ENCODE peak calls at places on chromosome X, in seven cellular contexts. K is CD8-positive, alpha-beta T cell; S is lung; R is Caco-2; V is type B pancreatic cell; I is AG04450; H is endothelial cell. M is an unnamed sample.

GRCh38 chrX:124433186-124433585 is 86.8 kb downstream of the SH2D1A start:
- DNase-seq in I (no peak), K (no peak), R (no peak), H (no peak), V (no peak), S (no peak), M (no peak)

GRCh38 chrX:34918091-34918736 is 24.4 kb upstream of the FAM47B start:
- DNase-seq in K (no peak), S (no peak), R (no peak), V (no peak), H (no peak), I (peak), M (no peak)

GRCh38 chrX:108453841-108454240 is 14.2 kb downstream of the COL4A5 start:
- DNase-seq in I (no peak), R (no peak), V (no peak), S (no peak), K (no peak), H (no peak), M (no peak)

GRCh38 chrX:113551919-113552318 is 711.3 kb upstream of the AMOT start:
- DNase-seq in K (no peak), S (no peak), I (no peak), H (no peak), R (no peak), V (no peak), M (no peak)

GRCh38 chrX:13256562-13256961 is 63.3 kb downstream of the ATXN3L start:
- DNase-seq in H (no peak), K (no peak), R (no peak), V (no peak), I (no peak), S (no peak), M (no peak)

GRCh38 chrX:43655151-43655676 is 885 bp upstream of the MAOA start:
- DNase-seq in H (peak), I (no peak), K (peak), R (peak), V (no peak), S (peak), M (no peak)

GRCh38 chrX:69285401-69285871 is 120.2 kb upstream of the PJA1 start:
- DNase-seq in I (no peak), H (no peak), K (no peak), R (no peak), S (no peak), V (no peak), M (no peak)

GRCh38 chrX:54246866-54247265 is 63.8 kb upstream of the FAM120C start:
- DNase-seq in K (no peak), H (no peak), R (no peak), I (no peak), S (no peak), V (no peak), M (no peak)

GRCh38 chrX:68438575-68438974 is 5.3 kb upstream of the OPHN1 start:
- DNase-seq in V (no peak), H (no peak), I (no peak), S (peak), R (no peak), K (no peak), M (no peak)

GRCh38 chrX:74923942-74924448 is 1.3 kb downstream of the NEXMIF start:
- DNase-seq in H (peak), K (no peak), I (no peak), V (no peak), S (no peak), R (no peak), M (no peak)

GRCh38 chrX:132532955-132533354 is 44.1 kb upstream of the MBNL3 start:
- DNase-seq in R (no peak), H (no peak), S (no peak), V (no peak), K (no peak), I (no peak), M (no peak)

GRCh38 chrX:53281321-53281822 is at the start of gene IQSEC2:
- DNase-seq in V (no peak), R (peak), K (no peak), H (peak), I (peak), S (peak), M (peak)

GRCh38 chrX:22378296-22378695 is 105.6 kb downstream of the CBLL2 start:
- DNase-seq in R (no peak), H (no peak), K (no peak), S (no peak), I (no peak), V (no peak), M (no peak)

GRCh38 chrX:43655961-43656494 is at the start of gene MAOA:
- DNase-seq in H (peak), K (peak), I (no peak), R (no peak), S (peak), V (no peak), M (no peak)

GRCh38 chrX:18146954-18147353 is 73.7 kb downstream of the BEND2 start:
- DNase-seq in R (peak), I (no peak), V (no peak), H (peak), K (no peak), S (no peak), M (no peak)

GRCh38 chrX:24676403-24677024 is 17.2 kb upstream of the POLA1 start:
- DNase-seq in S (no peak), K (no peak), I (no peak), V (no peak), H (no peak), R (peak), M (no peak)

GRCh38 chrX:53166103-53166502 is 58.9 kb downstream of the KDM5C start:
- DNase-seq in S (no peak), I (no peak), K (no peak), R (no peak), H (no peak), V (no peak), M (no peak)

GRCh38 chrX:130086414-130087207 is 23.7 kb downstream of the ELF4 start:
- DNase-seq in R (no peak), I (no peak), H (no peak), K (peak), S (no peak), V (no peak), M (no peak)

GRCh38 chrX:153816821-153817220 is 13.5 kb downstream of the PDZD4 start:
- DNase-seq in V (no peak), K (peak), H (no peak), S (no peak), R (no peak), I (no peak), M (no peak)

GRCh38 chrX:40012800-40013682 is 84.7 kb downstream of the BCOR start:
- DNase-seq in H (peak), R (peak), S (peak), V (peak), K (no peak), I (no peak), M (no peak)

GRCh38 chrX:74220277-74220676 is 83.7 kb upstream of the ZCCHC13 start:
- DNase-seq in V (no peak), H (no peak), S (no peak), R (no peak), K (no peak), I (no peak), M (no peak)

GRCh38 chrX:53239474-53239873 is 14.5 kb upstream of the KDM5C start:
- DNase-seq in R (peak), H (peak), I (no peak), K (no peak), S (no peak), V (no peak), M (no peak)

GRCh38 chrX:120426599-120426998 is 42.5 kb downstream of the LAMP2 start:
- DNase-seq in S (no peak), K (no peak), R (no peak), V (no peak), I (no peak), H (no peak), M (no peak)

GRCh38 chrX:110396777-110397176 is 38.1 kb downstream of the RTL9 start:
- DNase-seq in H (no peak), V (no peak), I (no peak), R (no peak), S (no peak), K (no peak), M (no peak)

GRCh38 chrX:52217494-52218160 is 32.9 kb downstream of the MAGED4 start:
- DNase-seq in V (no peak), K (no peak), S (no peak), R (peak), I (no peak), H (peak), M (no peak)

GRCh38 chrX:141405878-141406492 is 163.7 kb upstream of the SPANXC start:
- DNase-seq in V (no peak), S (no peak), I (peak), R (peak), H (no peak), K (no peak), M (no peak)

GRCh38 chrX:3815896-3816664 is 102.6 kb upstream of the PRKX start:
- DNase-seq in S (peak), V (peak), K (no peak), H (peak), R (peak), I (no peak), M (peak)

GRCh38 chrX:50635811-50636365 is 165.3 kb upstream of the DGKK start:
- DNase-seq in V (no peak), S (no peak), I (no peak), H (no peak), K (no peak), R (no peak), M (no peak)

GRCh38 chrX:70922776-70923473 is 8.0 kb downstream of the SLC7A3 start:
- DNase-seq in R (no peak), I (no peak), V (no peak), S (no peak), K (no peak), H (no peak), M (no peak)

GRCh38 chrX:46788902-46789301 is 30.0 kb upstream of the SLC9A7 start:
- DNase-seq in R (no peak), V (no peak), K (no peak), I (no peak), S (no peak), H (no peak), M (no peak)

GRCh38 chrX:153515435-153515834 is 2.0 kb upstream of the ATP2B3 start:
- DNase-seq in R (no peak), I (no peak), S (no peak), K (no peak), H (no peak), V (no peak), M (no peak)

GRCh38 chrX:39815621-39816020 is 282.1 kb downstream of the BCOR start:
- DNase-seq in H (no peak), V (no peak), S (no peak), I (no peak), R (no peak), K (no peak), M (no peak)

GRCh38 chrX:76279007-76279406 is 106.1 kb downstream of the PBDC1 start:
- DNase-seq in I (peak), R (peak), S (peak), H (peak), K (peak), V (no peak), M (no peak)

GRCh38 chrX:10597871-10598270 is 22.5 kb downstream of the MID1 start:
- DNase-seq in R (peak), I (no peak), K (no peak), V (no peak), S (no peak), H (peak), M (no peak)
- TF ChIP-seq CTCF in R (peak), I (peak), K (no peak), V (peak), S (peak), H (no peak), M (peak)

GRCh38 chrX:41275661-41276609 is 58.0 kb upstream of the DDX3X start:
- DNase-seq in S (peak), I (no peak), V (peak), R (peak), H (peak), K (peak), M (peak)
- TF ChIP-seq CTCF in S (peak), I (peak), V (peak), R (peak), H (no peak), K (peak), M (peak)

GRCh38 chrX:78513996-78514745 is 145.0 kb downstream of the RTL3 start:
- DNase-seq in K (no peak), H (no peak), V (no peak), S (no peak), R (no peak), I (no peak), M (no peak)

GRCh38 chrX:78517124-78517523 is 142.0 kb downstream of the RTL3 start:
- DNase-seq in S (no peak), V (no peak), H (no peak), K (peak), I (no peak), R (no peak), M (no peak)

DNA sequence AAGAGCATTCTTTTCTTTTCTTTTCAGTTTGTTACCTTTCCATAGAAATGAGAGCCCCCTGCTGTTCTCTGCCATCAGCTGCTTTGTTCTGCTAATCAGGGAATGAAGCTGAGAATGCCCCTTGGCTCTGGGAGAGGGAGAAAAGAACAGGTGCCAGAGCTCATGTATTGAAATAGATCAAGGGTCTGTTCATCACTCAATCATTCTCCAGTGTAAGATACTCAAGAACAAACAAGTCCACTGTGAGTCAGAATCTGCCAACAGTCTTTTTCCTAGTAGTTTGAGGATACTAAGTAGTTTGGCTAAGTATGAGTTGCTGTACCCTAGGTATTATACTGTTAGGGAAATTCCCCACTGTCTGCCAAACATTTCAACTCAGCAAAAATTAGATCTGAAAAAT is 144.3 kb downstream of the RTL3 start:
- DNase-seq in K (no peak), S (no peak), H (no peak), V (no peak), I (no peak), R (peak), M (no peak)
- TF ChIP-seq CTCF in K (no peak), S (no peak), H (no peak), V (no peak), I (no peak), R (peak), M (no peak)

GRCh38 chrX:30935985-30936384 is 46.9 kb upstream of the TAB3 start:
- DNase-seq in H (peak), S (no peak), K (no peak), V (no peak), R (peak), I (no peak), M (no peak)
- TF ChIP-seq CTCF in H (no peak), S (no peak), K (no peak), V (peak), R (peak), I (peak), M (peak)

DNA sequence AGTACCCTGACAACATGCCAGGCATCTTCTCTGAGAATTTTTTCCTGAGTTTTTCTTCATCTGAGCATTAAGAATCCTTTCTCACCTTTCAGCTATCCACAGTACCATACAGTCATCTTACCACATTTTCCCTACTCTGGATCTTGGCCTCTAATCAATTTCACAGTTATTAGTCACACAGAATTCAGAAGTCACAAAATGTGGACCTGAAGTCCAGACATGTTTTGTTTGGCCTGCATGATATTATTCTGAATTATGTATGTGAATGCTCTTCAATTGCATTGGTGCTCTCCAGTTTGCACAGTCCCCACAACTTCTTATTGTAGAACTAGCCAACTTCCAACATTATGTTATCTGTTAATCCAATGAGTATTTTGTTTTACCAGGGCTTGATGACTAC is 102.3 kb upstream of the GRIA3 start:
- DNase-seq in R (no peak), V (no peak), H (no peak), I (no peak), K (no peak), S (no peak), M (no peak)
- TF ChIP-seq CTCF in R (no peak), V (no peak), H (no peak), I (no peak), K (no peak), S (no peak), M (no peak)

M was measured in osteocyte.